ENCODE peak calls at places on chromosomes 6 and 20, in eight cellular contexts. B is nucleus accumbens; Y is NCI-H524 treated with DMSO at 0.1 percent for 48 hours; L is EH; K is AG20443; X is stimulated activated CD4-positive, alpha-beta T cell treated with anti-CD3 and anti-CD28 coated beads, Interleukin-1b, Interleukin-23, amount 100 ng/mL, for 1 hour; T is CD4-positive, alpha-beta T cell; I is Calu3. V is an unnamed sample.

GRCh38 chr20:51480507-51481270 is 61.8 kb downstream of the NFATC2 start:
- DNase-seq in B (no peak), Y (no peak), L (no peak), K (no peak), X (no peak), T (no peak), I (no peak), V (no peak)

GRCh38 chr6:31158863-31159855 is 770 bp downstream of the TCF19 start:
- DNase-seq in B (no peak), Y (no peak), L (peak), K (no peak), X (no peak), T (no peak), I (peak), V (no peak)

GRCh38 chr6:41367700-41368099 is 32.3 kb downstream of the NCR2 start:
- DNase-seq in B (peak), Y (peak), L (peak), K (peak), X (no peak), T (no peak), I (peak), V (peak)

GRCh38 chr20:63963784-63964301 is 5.9 kb downstream of the ZNF512B start:
- DNase-seq in B (no peak), Y (no peak), L (no peak), K (no peak), X (no peak), T (no peak), I (no peak), V (no peak)

GRCh38 chr20:47204008-47204745 is 152.3 kb downstream of the ZMYND8 start:
- DNase-seq in B (no peak), Y (no peak), L (peak), K (peak), X (no peak), T (no peak), I (peak), V (peak)

GRCh38 chr6:148869589-148869988 is 122.8 kb downstream of the UST start:
- DNase-seq in B (no peak), Y (no peak), L (peak), K (peak), X (no peak), T (no peak), I (no peak), V (no peak)

GRCh38 chr6:3911614-3912336 is 62.6 kb downstream of the FAM50B start:
- DNase-seq in B (no peak), Y (no peak), L (peak), K (peak), X (no peak), T (no peak), I (peak), V (peak)

GRCh38 chr6:163419413-163420314 is 5.1 kb downstream of the QKI start:
- DNase-seq in B (no peak), Y (no peak), L (peak), K (no peak), X (no peak), T (no peak), I (no peak), V (no peak)

GRCh38 chr6:158061709-158062461 is 80.2 kb downstream of the SYNJ2 start:
- DNase-seq in B (no peak), Y (no peak), L (peak), K (no peak), X (no peak), T (no peak), I (no peak), V (no peak)

GRCh38 chr6:118283759-118284158 is 264.3 kb upstream of the PLN start:
- DNase-seq in B (no peak), Y (no peak), L (peak), K (peak), X (peak), T (peak), I (peak), V (peak)